ENCODE peak calls at places on chromosome 14, in nine cellular contexts. M is ovary, K is breast epithelium, J is brain microvascular endothelial cell, I is mammary epithelial cell, C is neuronal stem cell, R is endodermal cell, N is Peyer's patch, U is tibial artery. B is an unnamed sample.

GRCh38 chr14:33061667-33062325 is 123.1 kb downstream of the NPAS3 start:
- DNase-seq in M (no peak), K (no peak), J (no peak), I (no peak), C (no peak), R (peak; percentile 46), N (no peak), U (no peak), B (no peak)

GRCh38 chr14:64506751-64507150 is 2.2 kb downstream of the ZBTB1 start:
- DNase-seq in M (no peak), K (no peak), J (no peak), I (no peak), C (no peak), R (no peak), N (no peak), U (no peak), B (no peak)

GRCh38 chr14:103101964-103102688 is 7.6 kb downstream of the EXOC3L4 start:
- DNase-seq in M (no peak), K (no peak), J (no peak), I (no peak), C (no peak), R (no peak), N (no peak), U (no peak), B (no peak)

GRCh38 chr14:77804592-77804991 is 4.7 kb downstream of the ADCK1 start:
- DNase-seq in M (no peak), K (no peak), J (no peak), I (peak; percentile 15), C (no peak), R (peak; percentile 87), N (peak; percentile 52), U (no peak), B (no peak)

GRCh38 chr14:74954947-74955228 is 509 bp downstream of the PGF start:
- DNase-seq in M (no peak), K (no peak), J (no peak), I (no peak), C (no peak), R (no peak), N (no peak), U (no peak), B (no peak)

GRCh38 chr14:89576960-89577359 is 159.9 kb upstream of the FOXN3 start:
- DNase-seq in M (no peak), K (no peak), J (no peak), I (no peak), C (no peak), R (peak; percentile 78), N (no peak), U (no peak), B (no peak)

GRCh38 chr14:103074699-103075341 is 9.2 kb upstream of the LBHD2 start:
- DNase-seq in M (peak; percentile 63), K (no peak), J (no peak), I (no peak), C (no peak), R (peak; percentile 79), N (peak; percentile 77), U (peak; percentile 58), B (peak; percentile 52)

GRCh38 chr14:78455896-78456435 is 285.8 kb downstream of the NRXN3 start:
- DNase-seq in M (no peak), K (no peak), J (no peak), I (no peak), C (no peak), R (no peak), N (no peak), U (no peak), B (no peak)

GRCh38 chr14:100651999-100652508 is 64.8 kb upstream of the BEGAIN start:
- DNase-seq in M (no peak), K (no peak), J (no peak), I (peak; percentile 14), C (no peak), R (no peak), N (no peak), U (no peak), B (peak; percentile 25)

GRCh38 chr14:101969480-101969879 is 5.1 kb downstream of the DYNC1H1 start:
- DNase-seq in M (no peak), K (no peak), J (no peak), I (no peak), C (no peak), R (no peak), N (no peak), U (no peak), B (no peak)

GRCh38 chr14:97217094-97217885 is 420.1 kb downstream of the VRK1 start:
- DNase-seq in M (no peak), K (no peak), J (no peak), I (no peak), C (no peak), R (peak; percentile 67), N (no peak), U (no peak), B (no peak)

GRCh38 chr14:79598339-79598738 is 613.0 kb downstream of the DIO2 start:
- DNase-seq in M (no peak), K (no peak), J (peak; percentile 80), I (no peak), C (no peak), R (no peak), N (no peak), U (no peak), B (no peak)

GRCh38 chr14:60506010-60506409 is 2.9 kb upstream of the SIX6 start:
- DNase-seq in M (no peak), K (no peak), J (no peak), I (no peak), C (no peak), R (peak; percentile 44), N (no peak), U (no peak), B (no peak)

GRCh38 chr14:37550511-37550910 is 44.5 kb downstream of the FOXA1 start:
- DNase-seq in M (no peak), K (no peak), J (no peak), I (no peak), C (no peak), R (no peak), N (no peak), U (no peak), B (no peak)

GRCh38 chr14:29584992-29585391 is 342.7 kb downstream of the PRKD1 start:
- DNase-seq in M (peak; percentile 22), K (no peak), J (peak; percentile 52), I (no peak), C (peak; percentile 30), R (peak; percentile 61), N (no peak), U (peak; percentile 69), B (peak; percentile 56)

GRCh38 chr14:61077946-61078738 is 97.1 kb downstream of the SLC38A6 start:
- DNase-seq in M (no peak), K (no peak), J (no peak), I (peak; percentile 4), C (no peak), R (no peak), N (no peak), U (no peak), B (no peak)

GRCh38 chr14:55889124-55889523 is 229.1 kb upstream of the PELI2 start:
- DNase-seq in M (no peak), K (peak; percentile 61), J (no peak), I (peak; percentile 90), C (no peak), R (no peak), N (peak; percentile 52), U (no peak), B (no peak)

GRCh38 chr14:80445605-80446004 is 234.3 kb upstream of the DIO2 start:
- DNase-seq in M (no peak), K (no peak), J (no peak), I (no peak), C (no peak), R (no peak), N (no peak), U (no peak), B (no peak)

GRCh38 chr14:100615736-100616695 is 28.8 kb upstream of the BEGAIN start:
- DNase-seq in M (no peak), K (no peak), J (no peak), I (no peak), C (no peak), R (peak; percentile 28), N (peak; percentile 25), U (no peak), B (no peak)

GRCh38 chr14:59356298-59356697 is 108.9 kb downstream of the GPR135 start:
- DNase-seq in M (no peak), K (no peak), J (no peak), I (no peak), C (no peak), R (peak; percentile 52), N (no peak), U (no peak), B (no peak)

DNA sequence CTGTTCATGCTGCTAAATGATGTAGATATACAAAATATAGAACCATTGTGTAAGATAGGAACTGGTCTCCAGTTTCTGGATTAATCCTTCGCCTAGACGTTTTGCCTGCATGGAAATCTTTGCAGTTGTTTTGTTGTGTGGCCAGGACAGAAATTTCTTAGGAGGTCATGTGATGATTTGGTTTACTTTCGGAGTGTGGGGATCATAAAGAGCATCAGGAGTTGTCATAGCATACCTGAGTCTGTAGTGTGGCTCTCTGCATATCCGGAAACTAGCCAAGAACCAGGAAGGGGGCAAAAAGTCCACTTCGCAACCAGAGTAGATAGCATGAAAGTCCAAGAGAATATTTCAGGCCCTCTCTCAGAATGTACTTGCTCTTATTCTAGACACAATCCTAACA is 3.1 kb downstream of the SAMD4A start:
- DNase-seq in M (no peak), K (no peak), J (no peak), I (no peak), C (no peak), R (no peak), N (no peak), U (no peak), B (no peak)
- H3K4me3 ChIP-seq in M (no peak overlapping the region), K (no peak overlapping the region), J (no peak overlapping the region), I (peak overlapping the region; percentile 2), C (no peak overlapping the region), R (no peak overlapping the region), N (no peak overlapping the region), U (peak overlapping the region; percentile 91), B (no peak overlapping the region)

DNA sequence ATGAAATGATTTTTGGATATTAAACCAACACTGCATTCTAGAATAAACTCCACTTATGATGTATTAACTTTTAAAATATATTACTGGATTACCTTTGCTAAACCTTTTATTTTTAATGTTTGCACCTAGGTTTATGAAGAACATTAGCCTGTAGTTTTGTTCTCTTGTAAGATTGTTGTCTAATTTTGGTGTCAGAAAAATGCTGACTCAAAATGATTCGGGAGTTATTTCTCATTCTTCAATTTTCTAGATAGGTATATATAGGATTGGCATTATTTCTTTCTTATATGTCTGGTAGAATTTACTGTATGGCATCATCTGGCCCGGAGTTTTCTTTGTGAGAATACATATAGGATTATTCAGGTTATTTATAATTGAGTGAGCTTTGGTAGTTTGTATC is 54.6 kb downstream of the MAP4K5 start:
- DNase-seq in M (no peak), K (no peak), J (no peak), I (no peak), C (no peak), R (no peak), N (no peak), U (no peak), B (no peak)
- H3K36me3 ChIP-seq in M (no peaks in the 10 kb centered on the region), K (peaks cover 10% of the 10 kb centered on the region), J (peaks cover 32% of the 10 kb centered on the region), I (peaks cover 19% of the 10 kb centered on the region), C (peaks cover 86% of the 10 kb centered on the region), R (peaks cover 44% of the 10 kb centered on the region), N (peaks cover 34% of the 10 kb centered on the region), U (peaks cover 31% of the 10 kb centered on the region), B (peaks cover 31% of the 10 kb centered on the region)

GRCh38 chr14:99265571-99265970 is 6.4 kb downstream of the BCL11B start:
- DNase-seq in M (no peak), K (no peak), J (no peak), I (no peak), C (no peak), R (no peak), N (no peak), U (no peak), B (no peak)
- H3K27me3 ChIP-seq in M (no peaks in the 10 kb centered on the region), K (peaks cover 53% of the 10 kb centered on the region), J (peaks cover 20% of the 10 kb centered on the region), I (no peaks in the 10 kb centered on the region), C (peaks cover 98% of the 10 kb centered on the region), R (peaks cover 12% of the 10 kb centered on the region), N (no peaks in the 10 kb centered on the region), U (peaks cover 73% of the 10 kb centered on the region), B (peaks cover 11% of the 10 kb centered on the region)

GRCh38 chr14:71932229-71932951 is at the start of gene RGS6:
- DNase-seq in M (peak; percentile 15), K (peak; percentile 20), J (no peak), I (peak; percentile 70), C (peak; percentile 50), R (peak; percentile 91), N (no peak), U (no peak), B (peak; percentile 18)
- H3K4me3 ChIP-seq in M (peak within 1 kb of the TSS; percentile 23), K (peak within 1 kb of the TSS; percentile 32), J (no peak within 1 kb of the TSS), I (peak within 1 kb of the TSS; percentile 11), C (peak within 1 kb of the TSS; percentile 79), R (peak within 1 kb of the TSS; percentile 96), N (peak within 1 kb of the TSS; percentile 51), U (peak within 1 kb of the TSS; percentile 86), B (no peak within 1 kb of the TSS)